ENCODE peak calls at places on chromosomes 4 and X, in eight cellular contexts. Z is activated gamma-delta T cell treated with Interleukin-2 at 50 U/mL for 16 hours; I is activated CD8-positive, alpha-beta memory T cell treated with anti-CD3 and anti-CD28 coated beads for 1 hour; U is NCI-H1092 treated with DMSO at 0.1 percent for 48 hours; P is nephron progenitor cell; G is RPMI7951; M is EL; K is amygdala. Q is an unnamed sample.

GRCh38 chrX:7146703-7147430 is 645 bp upstream of the STS start:
- DNase-seq in P (no peak), K (peak), G (no peak), U (no peak), M (no peak), I (no peak), Z (no peak), Q (peak)

GRCh38 chrX:38069273-38069672 is 62.9 kb downstream of the SYTL5 start:
- DNase-seq in M (no peak), P (no peak), G (no peak), U (no peak), Z (no peak), K (no peak), I (no peak), Q (no peak)

GRCh38 chr4:1206299-1207156 is 34.1 kb upstream of the SPON2 start:
- DNase-seq in G (no peak), K (no peak), M (no peak), I (no peak), U (no peak), P (no peak), Z (peak), Q (no peak)

GRCh38 chr4:76616526-76616925 is 181.5 kb downstream of the SHROOM3 start:
- DNase-seq in Z (no peak), G (no peak), K (no peak), M (no peak), U (no peak), I (no peak), P (no peak), Q (no peak)

GRCh38 chrX:47595701-47596655 is 13.7 kb downstream of the TIMP1 start:
- DNase-seq in I (no peak), M (peak), G (no peak), Z (no peak), K (no peak), P (no peak), U (peak), Q (peak)

GRCh38 chrX:69162466-69162865 is 2.8 kb downstream of the PJA1 start:
- DNase-seq in G (no peak), U (no peak), K (no peak), M (no peak), P (no peak), I (no peak), Z (no peak), Q (no peak)

GRCh38 chr4:161252520-161253141 is 911.2 kb downstream of the FSTL5 start:
- DNase-seq in K (no peak), G (peak), U (peak), Z (no peak), M (no peak), I (no peak), P (no peak), Q (peak)

GRCh38 chr4:125727931-125728330 is 413.2 kb downstream of the FAT4 start:
- DNase-seq in Z (no peak), P (no peak), M (no peak), K (no peak), U (no peak), G (no peak), I (no peak), Q (peak)

GRCh38 chr4:6730603-6731300 is 14.8 kb downstream of the BLOC1S4 start:
- DNase-seq in I (no peak), G (no peak), M (no peak), Z (no peak), U (no peak), K (no peak), P (no peak), Q (no peak)

GRCh38 chr4:16663722-16664121 is 234.7 kb downstream of the LDB2 start:
- DNase-seq in K (no peak), M (peak), P (no peak), U (no peak), I (no peak), Z (no peak), G (no peak), Q (no peak)

GRCh38 chr4:112889619-112890294 is 159.7 kb upstream of the ANK2 start:
- DNase-seq in U (no peak), P (no peak), I (no peak), M (peak), G (peak), Z (no peak), K (no peak), Q (peak)

GRCh38 chr4:153428816-153429592 is 37.2 kb upstream of the TMEM131L start:
- DNase-seq in Z (no peak), U (no peak), I (no peak), G (no peak), M (no peak), P (no peak), K (no peak), Q (no peak)

GRCh38 chrX:17559728-17560379 is 177.4 kb upstream of the SCML1 start:
- DNase-seq in U (peak), M (peak), I (no peak), K (no peak), G (peak), Z (no peak), P (no peak), Q (peak)

GRCh38 chr4:740011-740410 is 34.4 kb downstream of the PCGF3 start:
- DNase-seq in G (no peak), M (no peak), K (no peak), Z (no peak), I (no peak), U (no peak), P (no peak), Q (no peak)

GRCh38 chr4:180947421-180947820 is 1295.8 kb upstream of the TENM3 start:
- DNase-seq in P (no peak), Z (no peak), G (no peak), M (peak), I (no peak), K (no peak), U (peak), Q (peak)

GRCh38 chr4:108060164-108060563 is 70.5 kb downstream of the HADH start:
- DNase-seq in K (no peak), P (no peak), I (no peak), M (peak), Z (no peak), U (peak), G (peak), Q (peak)

GRCh38 chr4:74665346-74665745 is 129.0 kb downstream of the BTC start:
- DNase-seq in U (no peak), I (no peak), Z (no peak), P (no peak), M (no peak), G (peak), K (no peak), Q (no peak)

GRCh38 chr4:106893903-106894302 is 142.2 kb downstream of the DKK2 start:
- DNase-seq in G (no peak), I (no peak), U (no peak), K (no peak), Z (no peak), M (no peak), P (no peak), Q (no peak)

GRCh38 chr4:14879643-14880042 is 122.6 kb upstream of the CPEB2 start:
- DNase-seq in I (no peak), K (no peak), U (peak), Z (no peak), M (no peak), P (no peak), G (no peak), Q (no peak)